ENCODE peak calls at places on chromosome 19, in four cellular contexts. P is GM12891, R is GM12878, Y is K562. O is an unnamed sample.

GRCh38 chr19:55676889-55677505 is 2.0 kb downstream of the EPN1 start:
- DNase-seq in P (no peak), R (no peak), Y (no peak), O (no peak)

GRCh38 chr19:12994701-12995595 is at the start of gene NFIX:
- DNase-seq in P (peak), R (no peak), Y (peak), O (peak)

GRCh38 chr19:48553676-48554384 is 1.9 kb downstream of the SULT2B1 start:
- DNase-seq in P (no peak), R (no peak), Y (peak), O (no peak)

GRCh38 chr19:29532956-29533355 is 7.2 kb downstream of the VSTM2B start:
- DNase-seq in P (no peak), R (no peak), Y (no peak), O (no peak)

GRCh38 chr19:3573162-3573857 is 566 bp downstream of the HMG20B start:
- DNase-seq in P (no peak), R (no peak), Y (no peak), O (peak)

GRCh38 chr19:35212241-35212640 is 16.3 kb downstream of the FAM187B start:
- DNase-seq in P (no peak), R (no peak), Y (no peak), O (no peak)

GRCh38 chr19:29872224-29872731 is 60.5 kb downstream of the CCNE1 start:
- DNase-seq in P (no peak), R (no peak), Y (peak), O (no peak)

GRCh38 chr19:58170860-58171259 is 12.0 kb upstream of the ZNF274 start:
- DNase-seq in P (no peak), R (no peak), Y (no peak), O (no peak)

GRCh38 chr19:48999481-49000325 is 6.0 kb downstream of the RUVBL2 start:
- DNase-seq in P (no peak), R (no peak), Y (peak), O (peak)

GRCh38 chr19:925912-926594 is at the start of gene ARID3A:
- DNase-seq in P (no peak), R (no peak), Y (no peak), O (no peak)

GRCh38 chr19:31167695-31168094 is 181.5 kb downstream of the TSHZ3 start:
- DNase-seq in P (no peak), R (no peak), Y (no peak), O (no peak)

GRCh38 chr19:44948763-44949374 is 3.0 kb downstream of the APOC2 start:
- DNase-seq in P (no peak), R (no peak), Y (no peak), O (no peak)

GRCh38 chr19:15488489-15489226 is 9.4 kb upstream of the PGLYRP2 start:
- DNase-seq in P (no peak), R (no peak), Y (no peak), O (no peak)

GRCh38 chr19:33780746-33781145 is 15.9 kb upstream of the KCTD15 start:
- DNase-seq in P (no peak), R (no peak), Y (no peak), O (no peak)

GRCh38 chr19:23075031-23075733 is 41.6 kb upstream of the ZNF730 start:
- DNase-seq in P (peak), R (no peak), Y (peak), O (no peak)

GRCh38 chr19:11833541-11833940 is 15.0 kb upstream of the ZNF439 start:
- DNase-seq in P (no peak), R (no peak), Y (no peak), O (no peak)

GRCh38 chr19:48509467-48510194 is 2.0 kb downstream of the LMTK3 start:
- DNase-seq in P (no peak), R (no peak), Y (peak), O (no peak)

GRCh38 chr19:35266904-35267817 is 1.6 kb upstream of the USF2 start:
- DNase-seq in P (no peak), R (no peak), Y (peak), O (no peak)

GRCh38 chr19:12672744-12673143 is 6.1 kb downstream of the WDR83 start:
- DNase-seq in P (no peak), R (no peak), Y (no peak), O (no peak)

GRCh38 chr19:48325265-48325910 is at the start of gene EMP3:
- DNase-seq in P (peak), R (peak), Y (peak), O (peak)

GRCh38 chr19:7831452-7831851 is 1.4 kb downstream of the EVI5L start:
- DNase-seq in P (no peak), R (no peak), Y (peak), O (no peak)

GRCh38 chr19:38849147-38849745 is 540 bp downstream of the HNRNPL start:
- DNase-seq in P (peak), R (peak), Y (peak), O (peak)

GRCh38 chr19:40191836-40192646 is 815 bp downstream of the MAP3K10 start:
- DNase-seq in P (peak), R (no peak), Y (peak), O (no peak)
- TF ChIP-seq SPI1 in P (no peak), R (no peak), Y (no peak), O (no peak)

GRCh38 chr19:37413243-37414084 is 42.6 kb downstream of the ZNF527 start:
- DNase-seq in P (no peak), R (no peak), Y (no peak), O (no peak)
- TF ChIP-seq SPI1 in P (no peak), R (no peak), Y (no peak), O (no peak)

GRCh38 chr19:2549701-2550191 is 73.8 kb downstream of the GADD45B start:
- DNase-seq in P (no peak), R (no peak), Y (no peak), O (peak)
- TF ChIP-seq SPI1 in P (no peak), R (no peak), Y (no peak), O (peak)

DNA sequence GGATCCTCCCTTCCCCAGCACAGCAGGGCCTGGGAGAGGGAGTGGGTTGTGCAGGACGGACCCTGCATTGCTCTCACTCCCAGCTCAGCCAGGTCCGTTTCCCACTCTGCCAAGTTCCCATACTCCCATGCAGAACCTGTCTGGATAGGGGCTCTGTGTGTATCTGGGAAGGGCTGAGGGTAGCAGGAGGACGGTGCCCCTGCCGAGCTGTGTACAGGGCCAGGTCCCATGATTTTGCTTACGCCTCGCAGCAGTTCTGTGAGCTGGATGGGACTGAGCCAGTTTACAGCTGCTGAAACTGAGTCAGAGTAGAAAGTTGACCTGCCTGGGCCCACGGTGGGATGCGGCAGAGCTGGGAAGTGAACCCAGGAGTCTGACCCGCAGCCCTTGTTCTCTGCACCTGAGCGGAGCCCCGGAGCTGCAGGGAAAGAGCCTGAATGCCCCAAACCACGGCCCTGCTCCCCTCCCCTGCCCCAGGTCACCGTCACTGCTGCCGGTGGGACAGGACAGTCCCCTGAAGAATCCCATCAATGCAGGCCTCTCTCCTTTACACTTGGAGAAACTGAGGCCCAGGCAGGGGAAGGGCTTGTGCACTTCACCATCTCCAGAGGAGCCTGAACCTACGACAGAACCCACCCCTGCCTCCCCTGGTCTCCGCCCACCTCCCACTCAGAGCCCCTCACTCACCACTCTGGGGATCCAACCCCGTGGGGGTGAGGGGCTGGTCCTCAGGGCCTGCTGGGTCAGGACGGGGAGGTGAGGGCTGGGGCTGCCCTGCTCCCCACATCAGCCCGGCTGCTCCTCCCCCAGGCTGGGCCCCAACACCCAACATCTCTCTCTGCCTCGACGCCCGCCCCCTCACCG is 3.5 kb downstream of the LILRB5 start:
- DNase-seq in P (no peak), R (no peak), Y (no peak), O (no peak)
- TF ChIP-seq SPI1 in P (no peak), R (no peak), Y (no peak), O (no peak)

DNA sequence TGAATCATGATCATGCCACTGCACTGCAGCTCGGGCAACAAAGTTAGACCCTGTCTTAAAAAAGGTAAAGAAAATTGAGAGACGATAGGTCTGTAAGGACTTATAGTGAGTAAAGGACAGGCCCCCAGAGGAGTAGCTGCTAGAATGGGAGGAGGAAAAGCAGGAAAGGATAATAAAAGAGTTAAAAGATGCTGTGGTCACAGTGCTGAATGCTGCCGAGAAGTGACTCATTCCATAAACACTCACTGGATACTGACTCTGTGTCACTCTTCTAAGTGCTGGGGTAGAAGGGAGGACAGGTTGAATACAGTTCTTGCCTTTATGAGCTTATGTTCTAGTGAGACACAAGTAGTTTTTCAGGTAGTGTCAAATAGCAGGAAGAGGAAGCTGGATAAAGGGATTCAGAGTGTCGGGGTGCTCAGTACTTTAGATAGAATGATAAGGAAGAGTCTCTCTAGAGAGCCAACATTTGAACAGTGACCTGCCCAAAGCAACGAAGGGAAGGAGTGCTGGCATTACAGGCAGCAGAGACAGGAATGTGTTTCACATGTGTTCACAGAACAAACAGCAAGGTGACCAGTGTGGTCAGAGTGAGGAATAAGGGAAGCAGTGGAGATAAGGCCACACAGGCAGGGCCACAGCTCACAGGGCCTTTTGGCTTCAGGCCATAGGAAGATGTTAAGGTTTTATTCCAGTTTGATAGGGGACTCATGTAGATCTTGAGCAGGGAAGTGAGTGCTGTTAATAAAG is 1240.5 kb downstream of the UQCRFS1 start:
- DNase-seq in P (no peak), R (no peak), Y (no peak), O (no peak)
- TF ChIP-seq SPI1 in P (no peak), R (no peak), Y (no peak), O (no peak)

DNA sequence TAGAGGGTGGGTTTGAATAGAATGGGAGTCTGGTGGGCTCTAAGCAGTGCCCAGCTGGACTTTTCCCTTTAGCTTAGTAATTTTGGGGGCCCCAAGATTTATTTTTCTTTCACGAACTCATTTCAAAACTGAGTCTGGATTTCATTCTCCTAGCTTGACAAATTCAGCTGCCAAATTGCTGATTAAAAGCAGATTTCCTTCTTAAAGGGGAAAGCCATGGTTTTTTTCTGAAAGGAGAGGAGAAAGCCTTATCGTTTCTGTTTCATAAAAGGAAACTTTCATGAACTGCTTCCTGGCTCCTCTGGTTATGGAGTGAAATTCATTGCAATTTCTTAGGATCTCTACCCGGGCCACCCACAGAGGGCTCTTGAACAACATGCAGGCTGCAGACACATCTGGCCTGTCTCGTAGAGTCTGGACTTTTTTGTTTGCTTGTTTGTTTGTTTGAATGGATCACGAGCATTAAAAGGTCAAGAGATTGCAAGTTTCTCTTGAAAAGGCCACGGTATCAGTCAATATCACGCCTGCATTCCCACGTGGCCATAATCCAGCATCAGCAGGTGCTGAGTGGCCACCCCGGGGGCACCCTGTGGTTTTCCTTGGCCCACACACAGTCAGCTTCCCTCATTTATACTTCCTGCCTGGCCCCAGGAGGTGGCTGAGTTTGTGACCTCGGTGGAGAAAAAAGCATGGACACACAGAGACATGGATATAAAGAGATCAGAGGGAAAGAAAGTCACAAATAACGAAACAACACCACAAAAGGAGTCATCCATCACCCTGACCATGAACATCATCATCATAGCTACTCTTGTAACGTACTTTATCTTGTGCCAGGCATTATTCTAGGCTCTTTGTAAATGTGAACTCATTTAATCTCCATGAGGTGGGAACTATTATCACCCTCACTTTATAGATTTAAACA is 10.5 kb upstream of the KLK4 start:
- DNase-seq in P (no peak), R (no peak), Y (no peak), O (no peak)
- TF ChIP-seq SPI1 in P (no peak), R (no peak), Y (no peak), O (no peak)

DNA sequence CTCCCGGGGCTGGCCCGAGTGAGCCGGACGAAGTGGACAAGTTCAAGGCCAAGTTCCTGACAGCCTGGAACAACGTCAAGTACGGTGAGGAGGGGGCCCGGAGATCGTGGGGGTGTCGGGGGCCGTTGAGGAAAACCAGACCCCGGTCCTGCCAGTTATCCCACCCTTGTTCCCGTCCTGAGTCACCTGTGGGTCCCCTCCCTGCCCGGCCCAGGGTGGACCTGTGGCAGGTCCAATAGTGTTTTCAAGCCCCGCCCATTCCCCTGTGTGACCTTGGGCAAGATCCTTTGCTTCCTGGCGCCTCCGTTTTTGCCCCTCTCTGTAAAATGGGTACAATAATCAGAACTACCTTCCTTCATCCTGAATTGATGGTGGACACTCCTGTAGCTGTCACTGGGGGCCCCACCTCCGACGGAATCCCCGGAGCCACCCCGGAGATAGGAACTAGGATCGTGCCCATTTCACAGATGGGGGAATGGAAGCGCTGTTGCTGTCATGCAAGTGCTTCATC is 593 bp downstream of the ATG4D start:
- DNase-seq in P (no peak), R (no peak), Y (peak), O (no peak)
- TF ChIP-seq SPI1 in P (no peak), R (no peak), Y (no peak), O (no peak)